ENCODE peak calls at places on chromosomes 1 and 21, in five cellular contexts. R is skeletal muscle cell, C is Kasumi-1, O is T1000, P is glutamatergic neuron. A is an unnamed sample.
A peak's percentile ranks its signal among the peaks of the same experiment; 100 is the strongest.

GRCh38 chr1:92484472-92485373 is 2.0 kb downstream of the GFI1 start:
- DNase-seq in R (no peak), C (no peak), O (peak; percentile 5), P (peak; percentile 53), A (peak; percentile 57)

GRCh38 chr21:33262921-33263320 is 3.2 kb upstream of the IL10RB start:
- DNase-seq in P (no peak), O (no peak), R (no peak), C (no peak), A (no peak)

GRCh38 chr1:32963746-32964460 is 706 bp downstream of the RNF19B start:
- DNase-seq in C (peak; percentile 42), O (no peak), R (no peak), P (peak; percentile 73), A (peak; percentile 75)

GRCh38 chr1:156705918-156706646 is 699 bp upstream of the CRABP2 start:
- DNase-seq in R (no peak), O (no peak), P (peak; percentile 81), C (peak; percentile 43), A (peak; percentile 88)

GRCh38 chr1:105462308-105462707 is 1594.2 kb upstream of the PRMT6 start:
- DNase-seq in O (no peak), R (no peak), C (no peak), P (no peak), A (no peak)

GRCh38 chr1:115507256-115507589 is 134.5 kb upstream of the VANGL1 start:
- DNase-seq in P (peak; percentile 34), C (peak; percentile 10), O (no peak), R (no peak), A (peak; percentile 65)

GRCh38 chr21:27647921-27648320 is 681.0 kb upstream of the ADAMTS5 start:
- DNase-seq in R (no peak), C (no peak), P (no peak), O (no peak), A (no peak)

GRCh38 chr1:29022615-29023014 is 101.1 kb downstream of the TMEM200B start:
- DNase-seq in R (no peak), O (no peak), C (no peak), P (no peak), A (no peak)

GRCh38 chr1:238675241-238675640 is 711.1 kb upstream of the CHRM3 start:
- DNase-seq in R (no peak), O (no peak), P (no peak), C (no peak), A (no peak)

GRCh38 chr1:241591317-241591716 is 48.9 kb downstream of the CHML start:
- DNase-seq in P (no peak), C (no peak), O (peak; percentile 54), R (no peak), A (no peak)

A was measured in D341Med.